ENCODE peak calls at places on chromosomes 16 and 17, in nine cellular contexts. A is cardiac muscle cell, Z is IMR-90, N is breast epithelium, Y is psoas muscle, X is prostate gland, G is heart right ventricle, C is thoracic aorta, P is AG04450. V is an unnamed sample.

GRCh38 chr16:88015806-88016140 is 64.5 kb downstream of the BANP start:
- DNase-seq in A (no peak), Z (no peak), N (peak; percentile 49), Y (no peak), X (no peak), G (no peak), C (no peak), P (no peak), V (no peak)

GRCh38 chr17:48818361-48818841 is 1.4 kb upstream of the TTLL6 start:
- DNase-seq in A (no peak), Z (no peak), N (no peak), Y (no peak), X (peak; percentile 46), G (no peak), C (no peak), P (no peak), V (no peak)

GRCh38 chr16:47058295-47059086 is 85.0 kb upstream of the DNAJA2 start:
- DNase-seq in A (no peak), Z (no peak), N (no peak), Y (no peak), X (peak; percentile 12), G (no peak), C (no peak), P (no peak), V (no peak)

GRCh38 chr17:6455321-6455705 is 11.1 kb downstream of the PIMREG start:
- DNase-seq in A (peak; percentile 46), Z (peak; percentile 17), N (no peak), Y (no peak), X (no peak), G (no peak), C (no peak), P (no peak), V (peak; percentile 30)

GRCh38 chr16:13307255-13307654 is 405.9 kb downstream of the SHISA9 start:
- DNase-seq in A (no peak), Z (no peak), N (no peak), Y (no peak), X (no peak), G (no peak), C (no peak), P (no peak), V (no peak)

GRCh38 chr17:14201595-14201994 is 35.1 kb downstream of the CDRT15 start:
- DNase-seq in A (no peak), Z (no peak), N (no peak), Y (no peak), X (no peak), G (no peak), C (no peak), P (no peak), V (peak; percentile 70)

GRCh38 chr17:56945938-56946337 is 14.9 kb downstream of the COIL start:
- DNase-seq in A (no peak), Z (no peak), N (no peak), Y (no peak), X (no peak), G (no peak), C (no peak), P (no peak), V (no peak)

GRCh38 chr16:46975165-46975564 is 1.7 kb upstream of the DNAJA2 start:
- DNase-seq in A (no peak), Z (no peak), N (no peak), Y (no peak), X (no peak), G (no peak), C (no peak), P (no peak), V (no peak)

GRCh38 chr16:981695-982151 is at the start of gene SOX8:
- DNase-seq in A (peak; percentile 82), Z (no peak), N (no peak), Y (no peak), X (no peak), G (no peak), C (no peak), P (no peak), V (peak; percentile 63)

GRCh38 chr16:54633943-54634362 is 296.7 kb upstream of the IRX5 start:
- DNase-seq in A (peak; percentile 44), Z (no peak), N (no peak), Y (no peak), X (peak; percentile 17), G (no peak), C (peak; percentile 35), P (no peak), V (no peak)

GRCh38 chr17:19937522-19937921 is 40.1 kb downstream of the AKAP10 start:
- DNase-seq in A (no peak), Z (peak; percentile 33), N (no peak), Y (no peak), X (no peak), G (no peak), C (no peak), P (no peak), V (no peak)

GRCh38 chr17:2996208-2996855 is 67.1 kb downstream of the OR1D5 start:
- DNase-seq in A (no peak), Z (peak; percentile 65), N (no peak), Y (peak; percentile 73), X (peak; percentile 39), G (no peak), C (no peak), P (no peak), V (no peak)

GRCh38 chr17:28335201-28335958 is at the start of the genes IFT20 and TNFAIP1:
- DNase-seq in A (peak; percentile 99), Z (peak; percentile 100), N (peak; percentile 99), Y (peak; percentile 100), X (peak; percentile 99), G (peak; percentile 98), C (peak; percentile 94), P (peak; percentile 100), V (peak; percentile 96)

GRCh38 chr17:28335959-28336871 is 654 bp downstream of the TNFAIP1 start:
- DNase-seq in A (peak; percentile 83), Z (peak; percentile 94), N (peak; percentile 73), Y (peak; percentile 63), X (peak; percentile 34), G (no peak), C (no peak), P (peak; percentile 74), V (no peak)

GRCh38 chr17:28339431-28339830 is 3.9 kb downstream of the TNFAIP1 start:
- DNase-seq in A (no peak), Z (no peak), N (no peak), Y (no peak), X (no peak), G (no peak), C (no peak), P (no peak), V (no peak)

GRCh38 chr17:28340374-28340773 is 4.8 kb downstream of the TNFAIP1 start:
- DNase-seq in A (no peak), Z (no peak), N (no peak), Y (no peak), X (no peak), G (no peak), C (no peak), P (no peak), V (no peak)

DNA sequence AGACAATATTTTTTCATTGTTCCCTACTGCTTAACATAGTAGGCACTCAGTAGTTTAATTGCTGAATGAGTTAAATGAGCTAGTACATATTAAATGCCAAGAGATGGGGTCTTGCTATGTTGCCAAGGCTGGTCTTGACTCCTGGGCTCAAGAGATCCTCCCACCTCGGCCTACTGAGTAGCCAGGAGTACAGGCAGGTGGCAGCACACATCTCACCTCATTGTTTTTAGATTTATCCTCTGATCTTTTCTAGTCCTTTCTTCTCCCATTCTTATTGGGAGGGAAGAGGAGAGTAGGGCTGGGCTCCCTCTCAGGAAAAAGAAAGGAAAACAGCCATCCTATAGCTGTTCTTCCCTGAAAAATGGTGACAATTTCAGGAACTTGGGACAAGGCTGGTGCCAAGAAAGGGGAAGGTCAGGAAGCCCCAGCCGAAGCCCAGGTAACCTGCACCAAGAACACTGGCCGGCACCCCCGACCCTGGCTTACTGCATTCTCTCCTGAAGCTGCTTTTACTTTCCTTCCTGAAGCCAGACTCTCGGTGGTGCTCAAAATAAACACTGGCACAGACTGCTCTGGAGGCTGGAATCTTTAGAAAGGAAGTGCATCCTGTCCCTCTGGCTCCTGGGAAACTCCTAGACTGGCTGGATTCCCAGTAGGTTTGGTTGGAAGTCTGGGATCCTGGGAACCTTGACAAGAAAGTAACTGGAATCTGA is 2.7 kb downstream of the TNFAIP1 start:
- DNase-seq in A (no peak), Z (peak; percentile 86), N (no peak), Y (no peak), X (no peak), G (no peak), C (no peak), P (no peak), V (no peak)
- H3K27ac ChIP-seq in A (no peak overlapping the region), Z (peak overlapping the region; percentile 28), N (peak overlapping the region; percentile 41), Y (peak overlapping the region; percentile 94), X (no peak overlapping the region), G (peak overlapping the region; percentile 96), C (peak overlapping the region; percentile 94), P (peak overlapping the region; percentile 68), V (no peak overlapping the region)

DNA sequence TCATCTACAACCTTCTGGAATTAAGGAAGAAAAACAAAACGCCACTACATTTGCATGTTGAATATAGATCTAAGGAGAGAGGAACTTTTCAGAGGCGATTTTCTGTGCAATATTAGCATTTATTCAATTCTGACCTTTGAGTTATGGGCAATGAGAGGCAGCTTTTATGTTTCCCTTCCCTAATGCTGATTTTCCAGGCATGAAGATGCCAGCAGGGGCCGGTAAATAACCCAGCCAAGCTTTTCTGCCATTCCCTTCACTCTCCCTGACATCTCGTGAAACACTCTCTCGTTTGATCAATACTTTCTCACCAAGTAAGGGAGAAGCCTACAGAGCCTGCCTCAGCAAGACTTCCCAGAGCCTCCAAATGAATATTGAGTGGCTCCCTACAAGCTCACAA is 470.5 kb upstream of the GOT2 start:
- DNase-seq in A (no peak), Z (no peak), N (no peak), Y (no peak), X (no peak), G (no peak), C (no peak), P (no peak), V (no peak)
- H3K9me3 ChIP-seq in A (no peaks in the 10 kb centered on the region), Z (peaks cover 2% of the 10 kb centered on the region), N (no peaks in the 10 kb centered on the region), Y (no peaks in the 10 kb centered on the region), X (no peaks in the 10 kb centered on the region), G (no peaks in the 10 kb centered on the region), C (no peaks in the 10 kb centered on the region), P (peaks cover 3% of the 10 kb centered on the region), V (no peaks in the 10 kb centered on the region)

DNA sequence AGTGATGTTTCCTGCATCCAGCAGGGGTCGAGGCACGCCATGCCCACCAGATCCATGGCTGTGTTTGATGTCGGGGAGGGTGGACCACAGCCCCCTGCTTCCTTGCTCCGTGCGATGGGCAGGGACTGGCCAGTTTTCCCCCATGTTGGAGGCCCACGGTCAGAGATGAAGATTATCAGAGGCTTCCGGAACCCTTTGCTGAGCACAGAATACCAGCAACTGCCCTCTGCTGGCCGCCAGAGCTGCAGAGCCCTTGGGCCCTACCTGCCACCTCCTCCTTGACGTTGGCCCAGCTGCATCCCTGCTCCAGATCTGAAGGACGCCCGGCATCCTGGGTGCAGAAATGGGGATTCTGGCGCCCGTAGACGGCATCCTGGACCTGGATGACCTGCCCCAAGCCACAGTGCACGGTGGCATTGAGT is 23.7 kb upstream of the BCO1 start:
- DNase-seq in A (peak; percentile 28), Z (peak; percentile 15), N (no peak), Y (no peak), X (no peak), G (no peak), C (no peak), P (no peak), V (no peak)
- TF ChIP-seq CTCF in A (peak; percentile 65), Z (peak; percentile 43), N (no peak), Y (no peak), X (no peak), G (peak; percentile 31), C (no peak), P (peak; percentile 60), V (no peak)

DNA sequence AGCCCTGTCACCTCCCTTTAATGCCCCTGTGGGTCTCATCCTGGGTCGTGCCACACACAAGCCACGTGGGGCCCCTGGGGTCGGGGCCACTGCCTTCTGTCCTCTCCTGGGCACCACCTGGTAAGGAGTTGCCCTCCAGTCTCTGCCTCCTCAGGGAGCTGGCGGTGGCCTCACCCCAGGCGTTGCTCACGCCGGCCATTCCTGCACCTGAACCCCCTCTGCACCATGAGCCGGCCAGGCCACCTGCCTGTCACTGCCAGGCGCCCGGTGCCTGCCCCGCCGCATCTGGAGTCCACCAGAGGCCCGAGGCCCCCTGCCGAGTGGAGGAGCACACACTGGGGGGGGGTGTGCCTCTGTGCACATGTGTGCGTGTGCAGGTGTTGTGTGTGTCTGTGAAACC is 10.4 kb downstream of the NHERF2 start:
- DNase-seq in A (no peak), Z (no peak), N (no peak), Y (no peak), X (no peak), G (no peak), C (no peak), P (no peak), V (no peak)
- H3K27ac ChIP-seq in A (no peak overlapping the region), Z (peak overlapping the region; percentile 100), N (peak overlapping the region; percentile 92), Y (peak overlapping the region; percentile 64), X (peak overlapping the region; percentile 86), G (peak overlapping the region; percentile 71), C (peak overlapping the region; percentile 94), P (no peak overlapping the region), V (no peak overlapping the region)

V was measured in CD4-positive, alpha-beta T cell.